ENCODE peak calls at places on chromosomes 11 and 22, in five cellular contexts. D is NCI-H1436, B is Caki2, K is AG04450, V is T-helper 2 cell. M is an unnamed sample.

GRCh38 chr22:42365337-42365865 is 66.8 kb downstream of the NFAM1 start:
- DNase-seq in K (no peak), D (peak; percentile 81), V (no peak), B (no peak), M (no peak)

GRCh38 chr11:114738954-114739353 is 60.6 kb downstream of the NXPE2 start:
- DNase-seq in K (peak; percentile 8), B (no peak), D (peak; percentile 58), V (peak; percentile 2), M (no peak)

GRCh38 chr11:46387919-46388618 is 3.5 kb downstream of the CHRM4 start:
- DNase-seq in B (no peak), V (no peak), D (no peak), K (no peak), M (no peak)

GRCh38 chr11:121557348-121557747 is 104.6 kb upstream of the SORL1-AS1 start:
- DNase-seq in D (no peak), B (peak; percentile 1), K (no peak), V (no peak), M (no peak)

GRCh38 chr11:124297921-124298320 is 15.8 kb downstream of the OR8D1 start:
- DNase-seq in B (no peak), V (no peak), D (no peak), K (no peak), M (no peak)

GRCh38 chr11:128420943-128421342 is 166.4 kb downstream of the ETS1 start:
- DNase-seq in K (peak; percentile 91), D (no peak), V (no peak), B (no peak), M (no peak)

GRCh38 chr11:44912270-44912987 is 38.3 kb downstream of the TP53I11 start:
- DNase-seq in B (no peak), D (no peak), K (no peak), V (no peak), M (no peak)

GRCh38 chr11:12274558-12275197 is 102.7 kb upstream of the PARVA start:
- DNase-seq in D (no peak), V (no peak), K (no peak), B (no peak), M (no peak)

GRCh38 chr11:26276798-26277424 is 55.0 kb upstream of the ANO3 start:
- DNase-seq in D (peak; percentile 15), V (no peak), K (peak; percentile 20), B (peak; percentile 47), M (peak; percentile 48)

GRCh38 chr11:16770016-16770415 is 31.6 kb downstream of the C11orf58 start:
- DNase-seq in B (no peak), K (no peak), V (no peak), D (no peak), M (no peak)

GRCh38 chr22:49320714-49321476 is 506.8 kb downstream of the BRD1 start:
- DNase-seq in K (no peak), B (no peak), V (no peak), D (no peak), M (no peak)

GRCh38 chr11:126115253-126115540 is 52.5 kb upstream of the CDON start:
- DNase-seq in V (no peak), B (no peak), D (peak; percentile 65), K (no peak), M (no peak)

GRCh38 chr22:38402204-38402603 is 52.8 kb downstream of the KCNJ4 start:
- DNase-seq in B (no peak), D (no peak), V (no peak), K (no peak), M (no peak)

GRCh38 chr11:1623716-1624115 is 1.8 kb upstream of the KRTAP5-4 start:
- DNase-seq in V (no peak), K (no peak), B (no peak), D (no peak), M (no peak)

GRCh38 chr11:57638005-57638760 is 11.5 kb downstream of the YPEL4 start:
- DNase-seq in D (peak; percentile 74), B (peak; percentile 52), V (no peak), K (peak; percentile 58), M (no peak)

GRCh38 chr11:65851083-65851579 is 6.8 kb downstream of the CFL1 start:
- DNase-seq in K (no peak), B (no peak), D (no peak), V (no peak), M (no peak)

GRCh38 chr11:60914620-60915249 is 777 bp downstream of the TMEM109 start:
- DNase-seq in D (no peak), V (no peak), B (no peak), K (no peak), M (no peak)

GRCh38 chr11:36150986-36151385 is 138.2 kb downstream of the COMMD9 start:
- DNase-seq in V (no peak), B (no peak), D (no peak), K (no peak), M (no peak)

GRCh38 chr11:45879803-45880685 is 5.4 kb upstream of the MAPK8IP1 start:
- DNase-seq in V (no peak), B (peak; percentile 25), D (no peak), K (no peak), M (no peak)

GRCh38 chr11:110855246-110855645 is 143.0 kb upstream of the ARHGAP20 start:
- DNase-seq in V (no peak), K (no peak), D (no peak), B (no peak), M (no peak)

GRCh38 chr22:48968201-48968959 is 859.3 kb downstream of the BRD1 start:
- DNase-seq in B (no peak), V (no peak), K (no peak), D (peak; percentile 39), M (no peak)

GRCh38 chr22:29870574-29870973 is 12.4 kb upstream of the MTMR3 start:
- DNase-seq in V (no peak), B (no peak), K (no peak), D (no peak), M (no peak)

M was measured in NCI-H187 treated with DMSO at 0.1 percent for 48 hours.